ENCODE peak calls at places on chromosomes 7 and 10, in ten cellular contexts. V is fibroblast of lung; U is GM12865; O is endothelial cell; F is MM.1S; T is activated B cell treated with CpG ODN at 0.5 μM for 24 hours; E is WTC11; H is CD4-positive, alpha-beta T cell; S is hepatocyte; K is Peyer's patch. N is an unnamed sample.

GRCh38 chr7:134029-134428 is 58.3 kb upstream of the FAM20C start:
- DNase-seq in V (no peak), U (no peak), O (no peak), F (no peak), T (no peak), E (no peak), H (no peak), S (no peak), K (no peak), N (no peak)

GRCh38 chr10:27745719-27746363 is at the start of gene MKX:
- DNase-seq in V (peak), U (no peak), O (peak), F (no peak), T (peak), E (peak), H (peak), S (peak), K (peak), N (no peak)

GRCh38 chr10:27513451-27514191 is 9.5 kb downstream of the RAB18 start:
- DNase-seq in V (peak), U (no peak), O (no peak), F (no peak), T (no peak), E (no peak), H (no peak), S (no peak), K (no peak), N (peak)

GRCh38 chr7:80127412-80128150 is 7.0 kb upstream of the GNAI1 start:
- DNase-seq in V (no peak), U (no peak), O (no peak), F (peak), T (no peak), E (peak), H (no peak), S (peak), K (no peak), N (peak)

GRCh38 chr7:11623093-11623678 is 208.8 kb downstream of the THSD7A start:
- DNase-seq in V (no peak), U (no peak), O (no peak), F (no peak), T (no peak), E (no peak), H (no peak), S (peak), K (no peak), N (peak)

GRCh38 chr10:131733596-131733995 is 167.2 kb upstream of the PPP2R2D start:
- DNase-seq in V (no peak), U (no peak), O (no peak), F (no peak), T (no peak), E (no peak), H (no peak), S (no peak), K (peak), N (no peak)

GRCh38 chr7:378551-379455 is 88.8 kb downstream of the FOXL3 start:
- DNase-seq in V (no peak), U (no peak), O (no peak), F (no peak), T (peak), E (peak), H (peak), S (no peak), K (peak), N (no peak)

GRCh38 chr10:129744134-129744895 is 219.8 kb downstream of the EBF3 start:
- DNase-seq in V (no peak), U (no peak), O (no peak), F (no peak), T (no peak), E (peak), H (no peak), S (no peak), K (peak), N (no peak)

GRCh38 chr7:96246972-96247371 is 74.9 kb downstream of the SLC25A13 start:
- DNase-seq in V (no peak), U (no peak), O (no peak), F (no peak), T (no peak), E (no peak), H (no peak), S (no peak), K (no peak), N (no peak)

GRCh38 chr10:22460101-22460500 is 114.8 kb downstream of the SPAG6 start:
- DNase-seq in V (no peak), U (no peak), O (no peak), F (no peak), T (no peak), E (no peak), H (no peak), S (no peak), K (no peak), N (no peak)

GRCh38 chr7:1969459-1970284 is 263.1 kb downstream of the MAD1L1 start:
- DNase-seq in V (no peak), U (no peak), O (no peak), F (no peak), T (no peak), E (no peak), H (no peak), S (no peak), K (no peak), N (no peak)

GRCh38 chr7:1952781-1953180 is 280.0 kb downstream of the MAD1L1 start:
- DNase-seq in V (no peak), U (no peak), O (no peak), F (no peak), T (no peak), E (no peak), H (no peak), S (no peak), K (no peak), N (no peak)

DNA sequence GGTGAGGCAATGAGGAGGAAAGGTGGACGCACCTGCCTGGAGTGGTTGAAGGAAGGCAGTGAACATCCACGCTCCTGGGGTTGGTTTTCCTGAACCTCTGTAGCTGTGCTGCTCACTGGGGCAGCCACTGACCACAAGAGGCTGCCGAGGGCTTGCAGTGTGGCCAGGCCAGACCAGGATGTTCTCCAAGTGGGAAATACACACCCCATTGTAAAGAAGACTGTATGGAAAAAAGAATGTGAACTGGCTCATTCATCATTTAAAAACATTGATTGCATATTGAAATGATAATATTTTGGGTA is 107.6 kb downstream of the SNX10 start:
- DNase-seq in V (peak), U (no peak), O (peak), F (no peak), T (no peak), E (peak), H (no peak), S (peak), K (no peak), N (no peak)
- TF ChIP-seq CTCF in V (peak), U (no peak), O (no peak), F (no peak), T (no peak), E (no peak), H (no peak), S (peak), K (peak), N (peak)

GRCh38 chr10:18658992-18659783 is at the start of gene ARL5B:
- DNase-seq in V (peak), U (peak), O (peak), F (peak), T (peak), E (peak), H (peak), S (peak), K (peak), N (peak)

GRCh38 chr10:18653112-18653511 is 1.7 kb upstream of the NSUN6 start:
- DNase-seq in V (no peak), U (no peak), O (no peak), F (no peak), T (no peak), E (no peak), H (no peak), S (no peak), K (no peak), N (no peak)

GRCh38 chr10:18660816-18661431 is 1.7 kb downstream of the ARL5B start:
- DNase-seq in V (no peak), U (no peak), O (no peak), F (no peak), T (no peak), E (no peak), H (no peak), S (no peak), K (no peak), N (no peak)

GRCh38 chr10:18659784-18660561 is 742 bp downstream of the ARL5B start:
- DNase-seq in V (peak), U (peak), O (no peak), F (peak), T (no peak), E (no peak), H (no peak), S (peak), K (no peak), N (peak)

GRCh38 chr10:18658301-18658991 is 785 bp upstream of the ARL5B start:
- DNase-seq in V (peak), U (peak), O (peak), F (peak), T (no peak), E (no peak), H (no peak), S (peak), K (peak), N (peak)
- TF ChIP-seq CTCF in V (no peak), U (no peak), O (no peak), F (no peak), T (no peak), E (no peak), H (no peak), S (no peak), K (no peak), N (no peak)

GRCh38 chr10:55174419-55174818 is 373.4 kb upstream of the PCDH15 start:
- DNase-seq in V (no peak), U (no peak), O (no peak), F (no peak), T (no peak), E (peak), H (no peak), S (no peak), K (no peak), N (peak)
- TF ChIP-seq CTCF in V (peak), U (no peak), O (no peak), F (no peak), T (no peak), E (no peak), H (no peak), S (no peak), K (no peak), N (peak)

GRCh38 chr7:25858200-25858561 is 293.8 kb upstream of the NFE2L3 start:
- DNase-seq in V (no peak), U (no peak), O (no peak), F (no peak), T (no peak), E (no peak), H (no peak), S (no peak), K (no peak), N (no peak)

GRCh38 chr7:25856056-25856780 is 295.8 kb upstream of the NFE2L3 start:
- DNase-seq in V (peak), U (no peak), O (no peak), F (no peak), T (no peak), E (no peak), H (no peak), S (no peak), K (no peak), N (peak)

GRCh38 chr7:25859412-25859704 is 292.6 kb upstream of the NFE2L3 start:
- DNase-seq in V (no peak), U (no peak), O (no peak), F (no peak), T (no peak), E (peak), H (no peak), S (no peak), K (no peak), N (no peak)

GRCh38 chr7:25858562-25859411 is 293.2 kb upstream of the NFE2L3 start:
- DNase-seq in V (no peak), U (peak), O (peak), F (no peak), T (no peak), E (peak), H (no peak), S (peak), K (no peak), N (no peak)

GRCh38 chr7:25857376-25858067 is 294.5 kb upstream of the NFE2L3 start:
- DNase-seq in V (peak), U (peak), O (peak), F (no peak), T (no peak), E (peak), H (no peak), S (peak), K (peak), N (peak)
- TF ChIP-seq CTCF in V (no peak), U (no peak), O (no peak), F (no peak), T (no peak), E (no peak), H (no peak), S (no peak), K (no peak), N (no peak)

GRCh38 chr7:128398016-128398840 is 11.6 kb downstream of the IMPDH1 start:
- DNase-seq in V (peak), U (no peak), O (peak), F (no peak), T (peak), E (peak), H (peak), S (peak), K (peak), N (peak)
- TF ChIP-seq CTCF in V (peak), U (peak), O (peak), F (peak), T (peak), E (peak), H (peak), S (peak), K (peak), N (peak)

GRCh38 chr10:71270301-71270777 is 48.7 kb upstream of the SLC29A3 start:
- DNase-seq in V (peak), U (peak), O (peak), F (peak), T (no peak), E (peak), H (no peak), S (peak), K (no peak), N (peak)
- TF ChIP-seq CTCF in V (peak), U (peak), O (peak), F (peak), T (no peak), E (no peak), H (peak), S (peak), K (peak), N (peak)

GRCh38 chr7:116167177-116167576 is 43.2 kb upstream of the TES start:
- DNase-seq in V (no peak), U (peak), O (no peak), F (peak), T (no peak), E (peak), H (no peak), S (no peak), K (no peak), N (no peak)
- TF ChIP-seq CTCF in V (no peak), U (peak), O (no peak), F (peak), T (no peak), E (no peak), H (no peak), S (no peak), K (no peak), N (peak)

GRCh38 chr7:139106959-139107358 is 2.6 kb downstream of the ZC3HAV1 start:
- DNase-seq in V (no peak), U (peak), O (no peak), F (peak), T (no peak), E (no peak), H (no peak), S (no peak), K (no peak), N (no peak)

GRCh38 chr7:139111147-139111546 is 1.6 kb upstream of the ZC3HAV1 start:
- DNase-seq in V (no peak), U (no peak), O (no peak), F (no peak), T (no peak), E (no peak), H (no peak), S (no peak), K (no peak), N (no peak)

GRCh38 chr7:139109983-139110411 is 477 bp upstream of the ZC3HAV1 start:
- DNase-seq in V (no peak), U (no peak), O (no peak), F (no peak), T (no peak), E (no peak), H (no peak), S (no peak), K (no peak), N (peak)

GRCh38 chr7:139108256-139109187 is 998 bp downstream of the ZC3HAV1 start:
- DNase-seq in V (peak), U (peak), O (peak), F (peak), T (peak), E (peak), H (peak), S (peak), K (peak), N (peak)

GRCh38 chr7:139109188-139109982 is at the start of gene ZC3HAV1:
- DNase-seq in V (peak), U (peak), O (peak), F (peak), T (peak), E (peak), H (peak), S (peak), K (peak), N (peak)
- TF ChIP-seq CTCF in V (no peak), U (peak), O (no peak), F (no peak), T (no peak), E (no peak), H (no peak), S (no peak), K (peak), N (no peak)